ENCODE peak calls at places on chromosomes 5 and 9, in seven cellular contexts. Y is IMR-90, S is neural progenitor cell, Q is H1, J is OCI-LY7, X is astrocyte, C is SK-N-SH. L is an unnamed sample. For H4K20me1, the result is how much of the 10 kb centered on the place peaks cover.

GRCh38 chr9:2291980-2292704 is 277.0 kb downstream of the SMARCA2 start:
- DNase-seq in Y (no peak), S (no peak), Q (no peak), J (no peak), X (peak), C (no peak), L (peak)

GRCh38 chr5:169548315-169548714 is 35.3 kb upstream of the SPDL1 start:
- DNase-seq in Y (peak), S (peak), Q (no peak), J (no peak), X (peak), C (peak), L (peak)

GRCh38 chr9:22046243-22046642 is 37.1 kb upstream of the CDKN2B start:
- DNase-seq in Y (no peak), S (no peak), Q (no peak), J (no peak), X (no peak), C (no peak), L (no peak)

GRCh38 chr5:112918136-112918535 is 3.9 kb downstream of the REEP5 start:
- DNase-seq in Y (no peak), S (no peak), Q (no peak), J (no peak), X (no peak), C (no peak), L (no peak)

GRCh38 chr5:130762031-130762430 is 403.0 kb downstream of the HINT1 start:
- DNase-seq in Y (no peak), S (no peak), Q (no peak), J (no peak), X (no peak), C (no peak), L (peak)

GRCh38 chr5:151095341-151096000 is 14.6 kb upstream of the TNIP1 start:
- DNase-seq in Y (no peak), S (no peak), Q (no peak), J (no peak), X (no peak), C (peak), L (peak)

GRCh38 chr5:169006206-169006605 is 294.7 kb downstream of the SLIT3 start:
- DNase-seq in Y (no peak), S (peak), Q (no peak), J (no peak), X (no peak), C (no peak), L (no peak)

GRCh38 chr9:34809504-34810186 is 99.7 kb upstream of the CCL21 start:
- DNase-seq in Y (peak), S (peak), Q (peak), J (no peak), X (no peak), C (peak), L (peak)

GRCh38 chr5:61675015-61675692 is 343.1 kb downstream of the ZSWIM6 start:
- DNase-seq in Y (no peak), S (peak), Q (no peak), J (no peak), X (no peak), C (no peak), L (no peak)

GRCh38 chr5:56052735-56053134 is 58.0 kb upstream of the IL6ST start:
- DNase-seq in Y (peak), S (no peak), Q (no peak), J (no peak), X (peak), C (no peak), L (no peak)

GRCh38 chr9:92620870-92621269 is 49.1 kb downstream of the IPPK start:
- DNase-seq in Y (no peak), S (no peak), Q (no peak), J (no peak), X (no peak), C (no peak), L (no peak)

GRCh38 chr5:42570946-42571625 is 147.8 kb downstream of the GHR start:
- DNase-seq in Y (peak), S (no peak), Q (no peak), J (no peak), X (peak), C (no peak), L (peak)

GRCh38 chr9:17081814-17082213 is 53.0 kb upstream of the CNTLN start:
- DNase-seq in Y (peak), S (no peak), Q (no peak), J (no peak), X (no peak), C (no peak), L (no peak)

GRCh38 chr9:18979367-18979766 is 53.6 kb downstream of the SAXO1 start:
- DNase-seq in Y (peak), S (no peak), Q (no peak), J (no peak), X (peak), C (no peak), L (peak)

GRCh38 chr5:116702776-116703175 is 128.2 kb upstream of the SEMA6A start:
- DNase-seq in Y (no peak), S (no peak), Q (no peak), J (no peak), X (no peak), C (no peak), L (no peak)

GRCh38 chr9:2593754-2594153 is 27.8 kb upstream of the VLDLR start:
- DNase-seq in Y (no peak), S (no peak), Q (no peak), J (no peak), X (no peak), C (no peak), L (no peak)

GRCh38 chr5:102856374-102856748 is 101.3 kb downstream of the PAM start:
- DNase-seq in Y (peak), S (no peak), Q (no peak), J (no peak), X (peak), C (no peak), L (peak)

GRCh38 chr5:95238560-95239325 is 46.2 kb downstream of the MCTP1 start:
- DNase-seq in Y (peak), S (no peak), Q (no peak), J (no peak), X (peak), C (no peak), L (peak)

GRCh38 chr9:18067553-18068120 is 406.3 kb upstream of the ADAMTSL1 start:
- DNase-seq in Y (no peak), S (peak), Q (no peak), J (no peak), X (no peak), C (no peak), L (no peak)

GRCh38 chr5:150487199-150488061 is 20.5 kb upstream of the NDST1 start:
- DNase-seq in Y (peak), S (no peak), Q (no peak), J (peak), X (no peak), C (peak), L (no peak)

GRCh38 chr5:138874771-138875628 is at the start of gene LRRTM2:
- DNase-seq in Y (peak), S (peak), Q (no peak), J (no peak), X (peak), C (peak), L (peak)

GRCh38 chr5:53997736-53998627 is 312.4 kb downstream of the ARL15 start:
- DNase-seq in Y (no peak), S (peak), Q (no peak), J (no peak), X (no peak), C (no peak), L (no peak)

GRCh38 chr9:125889524-125890473 is 142.6 kb downstream of the PBX3 start:
- DNase-seq in Y (peak), S (peak), Q (no peak), J (no peak), X (peak), C (peak), L (peak)

GRCh38 chr9:81801190-81801589 is 111.8 kb upstream of the TLE1 start:
- DNase-seq in Y (peak), S (no peak), Q (no peak), J (no peak), X (peak), C (no peak), L (peak)

GRCh38 chr5:553874-554273 is 29.6 kb upstream of the SLC9A3 start:
- DNase-seq in Y (no peak), S (no peak), Q (no peak), J (no peak), X (no peak), C (no peak), L (peak)

GRCh38 chr5:132662925-132663770 is 5.2 kb downstream of the IL13 start:
- DNase-seq in Y (peak), S (no peak), Q (no peak), J (peak), X (no peak), C (no peak), L (no peak)

GRCh38 chr5:72166070-72166979 is 59.0 kb downstream of the MAP1B start:
- DNase-seq in Y (peak), S (peak), Q (no peak), J (no peak), X (peak), C (peak), L (peak)

GRCh38 chr9:108377382-108377781 is 478.4 kb downstream of the ACTL7B start:
- DNase-seq in Y (no peak), S (no peak), Q (no peak), J (no peak), X (no peak), C (no peak), L (no peak)

GRCh38 chr5:147699496-147700088 is 82.9 kb downstream of the JAKMIP2 start:
- DNase-seq in Y (no peak), S (no peak), Q (no peak), J (no peak), X (no peak), C (no peak), L (no peak)

GRCh38 chr5:90410178-90410762 is 714 bp upstream of the CETN3 start:
- DNase-seq in Y (no peak), S (no peak), Q (no peak), J (peak), X (no peak), C (no peak), L (no peak)

GRCh38 chr5:79055017-79055416 is 14.5 kb downstream of the DMGDH start:
- DNase-seq in Y (no peak), S (peak), Q (no peak), J (no peak), X (no peak), C (no peak), L (no peak)

GRCh38 chr5:8473016-8473415 is 604.1 kb downstream of the MTRR start:
- DNase-seq in Y (no peak), S (no peak), Q (no peak), J (no peak), X (no peak), C (no peak), L (no peak)

GRCh38 chr9:26565131-26565530 is 327.5 kb downstream of the CAAP1 start:
- DNase-seq in Y (no peak), S (no peak), Q (no peak), J (no peak), X (no peak), C (no peak), L (no peak)

GRCh38 chr5:96747718-96748117 is 60.0 kb downstream of the ERAP1 start:
- DNase-seq in Y (no peak), S (no peak), Q (no peak), J (no peak), X (no peak), C (no peak), L (no peak)
- H3K27ac ChIP-seq in Y (no peak), S (no peak), Q (no peak), J (no peak), X (no peak), C (no peak), L (no peak)

DNA sequence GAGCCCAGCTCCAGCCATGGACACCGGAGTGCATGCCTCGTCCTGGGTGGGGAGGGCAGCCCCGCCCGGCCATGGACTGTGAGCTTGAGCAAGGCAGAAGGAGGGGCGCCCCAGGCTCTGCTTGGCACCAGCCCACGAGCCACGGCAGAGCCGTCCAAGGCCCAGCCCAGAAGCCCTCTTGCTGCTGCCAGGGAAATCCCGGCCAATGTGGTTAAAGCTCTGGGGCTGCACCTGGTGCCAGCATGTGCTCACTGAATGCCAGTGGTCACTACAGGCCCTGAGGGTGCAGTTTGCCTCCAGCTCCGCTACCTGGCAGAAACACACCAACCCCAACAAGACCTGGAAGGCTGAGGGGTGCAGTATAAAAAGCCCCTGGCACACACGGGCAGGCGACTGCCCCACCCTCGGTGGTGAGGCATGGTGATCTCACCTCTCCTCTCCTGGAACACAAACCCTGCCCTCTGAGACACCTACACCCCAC is 11.8 kb downstream of the BRD3 start:
- DNase-seq in Y (peak), S (no peak), Q (no peak), J (no peak), X (peak), C (peak), L (peak)
- H4K20me1 ChIP-seq in Y (half or more), S (half or more), Q (half or more), J (under half), X (half or more), C (half or more), L (under half)

GRCh38 chr9:122192261-122192875 is 32.7 kb downstream of the MORN5 start:
- DNase-seq in Y (no peak), S (no peak), Q (no peak), J (no peak), X (no peak), C (no peak), L (no peak)

GRCh38 chr9:122191519-122191918 is 31.8 kb downstream of the MORN5 start:
- DNase-seq in Y (no peak), S (no peak), Q (no peak), J (no peak), X (no peak), C (no peak), L (no peak)

GRCh38 chr9:122190597-122191381 is 31.1 kb downstream of the MORN5 start:
- DNase-seq in Y (peak), S (no peak), Q (no peak), J (no peak), X (no peak), C (no peak), L (no peak)

GRCh38 chr9:122193651-122194050 is 33.9 kb downstream of the MORN5 start:
- DNase-seq in Y (no peak), S (no peak), Q (no peak), J (no peak), X (no peak), C (no peak), L (no peak)

DNA sequence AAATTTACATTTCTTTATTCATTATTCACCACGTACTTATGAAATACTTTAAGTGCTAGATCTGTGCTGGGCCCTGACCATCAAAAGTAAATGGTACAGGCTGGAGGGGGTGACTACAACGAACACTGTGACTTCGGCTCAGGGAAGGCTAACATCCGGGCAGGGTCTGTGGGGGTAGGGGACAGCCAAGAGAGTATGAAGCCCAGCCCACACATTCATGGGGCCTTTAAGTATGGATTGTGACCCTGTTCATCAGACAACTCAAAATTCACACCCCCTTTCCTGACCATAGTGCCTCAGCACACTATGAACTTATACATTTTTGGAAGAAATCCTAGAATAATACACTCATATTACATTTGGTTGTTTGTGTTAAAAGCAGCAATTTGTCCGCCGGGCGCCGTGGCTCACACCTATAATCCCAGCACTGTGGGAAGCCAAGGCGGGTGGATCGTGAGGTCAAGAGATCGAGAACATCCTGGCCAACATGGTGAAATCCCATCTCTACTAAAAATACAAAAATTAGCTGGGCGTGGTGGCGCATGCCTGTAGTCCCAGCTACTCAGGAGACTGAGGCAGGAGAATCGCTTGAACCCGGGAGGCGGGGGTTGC is 33.3 kb downstream of the MORN5 start:
- DNase-seq in Y (no peak), S (no peak), Q (no peak), J (no peak), X (no peak), C (no peak), L (no peak)
- TF ChIP-seq CTCF in Y (no peak), S (no peak), Q (no peak), J (no peak), X (no peak), C (no peak), L (no peak)

GRCh38 chr5:88942967-88943291 is 59.9 kb upstream of the MEF2C start:
- DNase-seq in Y (no peak), S (no peak), Q (no peak), J (no peak), X (no peak), C (no peak), L (no peak)
- H3K27ac ChIP-seq in Y (peak), S (no peak), Q (no peak), J (no peak), X (no peak), C (no peak), L (peak)

DNA sequence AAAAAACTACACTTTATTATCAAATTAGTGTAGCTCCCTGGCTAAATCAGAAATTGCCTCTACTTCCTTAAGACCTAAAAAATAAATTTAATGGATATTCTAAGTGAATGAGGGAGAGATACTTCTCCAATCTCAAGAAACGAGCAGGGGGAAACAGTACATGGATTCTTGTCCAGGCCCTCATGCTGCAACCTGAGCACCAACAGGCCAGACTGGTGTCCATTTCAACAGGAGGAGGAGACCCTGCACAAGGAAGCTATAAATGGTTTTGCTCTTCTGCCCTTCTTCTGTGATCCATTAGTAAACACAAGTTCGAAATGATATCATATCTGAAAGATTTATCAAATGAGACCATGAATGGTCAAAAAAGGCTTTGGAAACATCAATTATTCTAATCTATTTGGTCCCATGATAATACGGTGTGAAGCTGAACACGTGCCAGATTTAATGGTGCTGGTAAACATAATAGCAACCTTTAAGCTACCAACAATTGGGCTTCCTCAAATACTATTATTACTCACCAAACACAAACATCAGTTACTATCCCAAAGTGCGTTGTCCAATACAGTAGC is 109.8 kb downstream of the NR6A1 start:
- DNase-seq in Y (peak), S (peak), Q (no peak), J (no peak), X (peak), C (no peak), L (peak)
- H4K20me1 ChIP-seq in Y (under half), S (half or more), Q (under half), J (under half), X (under half), C (under half), L (under half)

DNA sequence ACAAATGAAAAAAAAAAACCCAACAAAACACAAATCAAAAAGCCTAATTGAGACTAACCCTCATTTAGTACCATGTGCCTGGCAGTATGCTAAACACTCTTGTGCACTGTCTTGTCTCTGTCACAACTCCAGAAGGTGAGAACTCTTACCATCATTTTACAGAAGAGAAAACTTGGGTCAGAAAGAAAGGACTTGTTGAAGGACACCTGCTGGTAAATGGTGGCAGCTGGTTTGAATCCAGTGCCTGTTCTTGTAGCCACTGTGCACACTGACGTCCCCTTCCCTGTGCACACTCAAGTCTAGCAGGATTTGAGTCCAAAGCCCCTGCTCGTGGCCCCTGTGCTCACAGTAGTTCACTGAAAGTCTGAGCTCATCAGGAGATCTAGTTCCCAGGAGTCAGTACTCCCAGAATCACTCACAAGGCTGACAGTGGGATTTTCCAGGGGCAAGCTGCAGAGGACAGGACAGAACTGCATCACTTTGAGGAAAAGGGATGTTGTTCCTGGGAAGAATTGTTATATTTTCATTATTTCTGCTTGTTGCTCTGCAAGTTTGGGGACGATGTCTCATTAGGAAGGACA is 43.0 kb upstream of the HSD17B4 start:
- DNase-seq in Y (no peak), S (no peak), Q (no peak), J (peak), X (no peak), C (no peak), L (no peak)
- TF ChIP-seq CTCF in Y (no peak), S (no peak), Q (no peak), J (peak), X (no peak), C (no peak), L (no peak)

GRCh38 chr9:124499214-124499613 is 8.0 kb downstream of the NR5A1 start:
- DNase-seq in Y (no peak), S (no peak), Q (no peak), J (no peak), X (no peak), C (no peak), L (no peak)

GRCh38 chr9:124496075-124496893 is 10.9 kb downstream of the NR5A1 start:
- DNase-seq in Y (no peak), S (no peak), Q (no peak), J (no peak), X (no peak), C (peak), L (no peak)

GRCh38 chr9:124498499-124499146 is 8.6 kb downstream of the NR5A1 start:
- DNase-seq in Y (no peak), S (no peak), Q (no peak), J (no peak), X (no peak), C (no peak), L (no peak)

GRCh38 chr9:124498040-124498439 is 9.2 kb downstream of the NR5A1 start:
- DNase-seq in Y (no peak), S (no peak), Q (no peak), J (no peak), X (no peak), C (no peak), L (no peak)

GRCh38 chr9:124497441-124497840 is 9.8 kb downstream of the NR5A1 start:
- DNase-seq in Y (no peak), S (no peak), Q (no peak), J (no peak), X (no peak), C (no peak), L (no peak)
- H3K27ac ChIP-seq in Y (no peak), S (no peak), Q (no peak), J (no peak), X (no peak), C (no peak), L (no peak)

GRCh38 chr5:171412186-171412585 is 7.3 kb upstream of the FGF18 start:
- DNase-seq in Y (no peak), S (no peak), Q (no peak), J (no peak), X (no peak), C (no peak), L (no peak)

GRCh38 chr5:171409164-171410136 is 10.0 kb upstream of the FGF18 start:
- DNase-seq in Y (no peak), S (no peak), Q (no peak), J (no peak), X (no peak), C (no peak), L (no peak)

GRCh38 chr5:171401167-171401947 is 13.7 kb downstream of the NPM1 start:
- DNase-seq in Y (no peak), S (no peak), Q (no peak), J (no peak), X (no peak), C (no peak), L (no peak)

GRCh38 chr5:171405615-171406014 is 13.8 kb upstream of the FGF18 start:
- DNase-seq in Y (peak), S (no peak), Q (no peak), J (peak), X (no peak), C (peak), L (peak)

GRCh38 chr5:171407234-171407633 is 12.2 kb upstream of the FGF18 start:
- DNase-seq in Y (no peak), S (no peak), Q (no peak), J (no peak), X (no peak), C (no peak), L (no peak)
- H4K20me1 ChIP-seq in Y (half or more), S (half or more), Q (under half), J (half or more), X (half or more), C (half or more), L (under half)